ENCODE peak calls at places on chromosomes 16 and 17, in nine cellular contexts. E is pancreas, T is body of pancreas, P is nephron progenitor cell, N is GM12865, C is lung, V is foreskin keratinocyte, H is GM12878, U is GM10248. A is an unnamed sample.

GRCh38 chr16:66490774-66491715 is 58.9 kb downstream of the TK2 start:
- DNase-seq in N (no peak), E (no peak), H (no peak), U (no peak), T (no peak), P (no peak), V (no peak), C (no peak), A (peak)

GRCh38 chr16:48383877-48384304 is 1.3 kb downstream of the SIAH1 start:
- DNase-seq in C (no peak), H (no peak), E (peak), V (no peak), T (peak), U (no peak), P (peak), N (peak), A (no peak)

GRCh38 chr17:2710804-2711607 is 558 bp downstream of the CLUH start:
- DNase-seq in T (peak), P (peak), E (peak), H (no peak), V (no peak), C (peak), U (no peak), N (peak), A (no peak)

GRCh38 chr16:46688101-46688656 is 799 bp downstream of the VPS35 start:
- DNase-seq in N (no peak), P (no peak), U (no peak), T (no peak), H (no peak), V (peak), E (no peak), C (peak), A (no peak)

GRCh38 chr17:20920813-20921199 is 122.0 kb downstream of the USP22 start:
- DNase-seq in C (no peak), U (no peak), T (no peak), N (no peak), E (no peak), H (no peak), V (no peak), P (no peak), A (no peak)

GRCh38 chr16:69600202-69600601 is 34.4 kb downstream of the NFAT5 start:
- DNase-seq in T (no peak), H (no peak), P (no peak), C (no peak), E (no peak), N (no peak), V (no peak), U (no peak), A (no peak)

GRCh38 chr16:10016761-10017160 is 165.5 kb downstream of the GRIN2A start:
- DNase-seq in C (no peak), H (no peak), V (no peak), N (no peak), P (no peak), E (no peak), U (no peak), T (no peak), A (no peak)

GRCh38 chr16:86789621-86790051 is 211.3 kb downstream of the FOXL1 start:
- DNase-seq in T (no peak), U (no peak), E (no peak), H (no peak), C (no peak), N (no peak), V (no peak), P (peak), A (no peak)

GRCh38 chr16:60907645-60908044 is 1128.6 kb downstream of the CDH8 start:
- DNase-seq in E (no peak), N (no peak), T (no peak), H (no peak), V (no peak), U (no peak), P (no peak), C (no peak), A (no peak)

GRCh38 chr16:72317378-72317777 is 145.4 kb upstream of the PMFBP1 start:
- DNase-seq in U (no peak), P (no peak), N (no peak), T (no peak), H (no peak), C (no peak), E (no peak), V (no peak), A (no peak)

GRCh38 chr17:65638221-65638940 is 76.9 kb upstream of the AXIN2 start:
- DNase-seq in V (no peak), H (no peak), C (no peak), U (no peak), N (no peak), P (no peak), E (peak), T (no peak), A (no peak)

GRCh38 chr17:32834104-32834503 is 42.8 kb downstream of the MYO1D start:
- DNase-seq in H (no peak), V (no peak), E (no peak), C (no peak), U (no peak), P (no peak), N (no peak), T (no peak), A (no peak)

GRCh38 chr17:44911133-44912001 is 3.9 kb downstream of the GFAP start:
- DNase-seq in T (peak), C (peak), E (peak), V (no peak), P (peak), N (peak), U (peak), H (no peak), A (peak)

GRCh38 chr17:79789943-79790804 is 6.7 kb downstream of the CBX8 start:
- DNase-seq in C (no peak), T (no peak), H (no peak), U (peak), N (peak), P (peak), V (no peak), E (no peak), A (peak)

GRCh38 chr17:33239702-33240101 is 53.4 kb downstream of the ASIC2 start:
- DNase-seq in H (no peak), T (no peak), N (no peak), P (no peak), E (no peak), C (no peak), U (no peak), V (no peak), A (no peak)

GRCh38 chr17:76360461-76360860 is 6.7 kb upstream of the PRPSAP1 start:
- DNase-seq in E (no peak), H (no peak), P (no peak), V (no peak), C (no peak), N (no peak), U (no peak), T (no peak), A (no peak)

GRCh38 chr17:71412803-71413202 is 708.0 kb upstream of the SOX9 start:
- DNase-seq in T (no peak), N (peak), E (no peak), H (no peak), P (no peak), C (no peak), U (no peak), V (peak), A (no peak)

GRCh38 chr16:54291107-54291980 is 4.8 kb upstream of the IRX3 start:
- DNase-seq in C (no peak), U (no peak), H (no peak), E (no peak), T (no peak), V (no peak), P (peak), N (no peak), A (no peak)

GRCh38 chr16:67781548-67781921 is 24.8 kb downstream of the RANBP10 start:
- DNase-seq in P (no peak), H (no peak), V (no peak), E (no peak), N (peak), U (peak), C (no peak), T (no peak), A (no peak)

GRCh38 chr16:25605381-25605780 is 86.4 kb upstream of the HS3ST4 start:
- DNase-seq in V (no peak), E (no peak), N (no peak), C (no peak), U (no peak), H (no peak), T (no peak), P (no peak), A (no peak)

GRCh38 chr17:2158011-2158410 is 103.1 kb downstream of the HIC1 start:
- DNase-seq in N (no peak), P (no peak), U (no peak), E (no peak), T (no peak), H (no peak), V (no peak), C (peak), A (no peak)

GRCh38 chr17:59424331-59424730 is 92.9 kb downstream of the YPEL2 start:
- DNase-seq in N (no peak), C (no peak), E (no peak), V (no peak), T (no peak), H (no peak), P (no peak), U (no peak), A (no peak)

GRCh38 chr17:29573871-29574731 is 5.6 kb downstream of the TP53I13 start:
- DNase-seq in N (no peak), P (peak), C (no peak), H (no peak), V (no peak), E (no peak), U (no peak), T (no peak), A (peak)

GRCh38 chr17:75777243-75777922 is 7.2 kb upstream of the UNK start:
- DNase-seq in E (no peak), C (no peak), N (no peak), H (no peak), P (no peak), T (no peak), V (no peak), U (no peak), A (no peak)

GRCh38 chr17:76654408-76654807 is 10.9 kb upstream of the ST6GALNAC1 start:
- DNase-seq in H (no peak), P (no peak), N (no peak), U (no peak), T (no peak), V (no peak), E (no peak), C (no peak), A (no peak)

GRCh38 chr17:14935139-14935538 is 330.0 kb downstream of the PMP22 start:
- DNase-seq in E (no peak), N (no peak), T (no peak), V (no peak), C (no peak), U (no peak), P (no peak), H (no peak), A (no peak)

GRCh38 chr17:75501378-75502071 is 13.8 kb downstream of the CASKIN2 start:
- DNase-seq in C (no peak), P (no peak), V (no peak), T (no peak), H (no peak), U (no peak), E (no peak), N (no peak), A (no peak)

GRCh38 chr17:40315678-40316570 is 6.9 kb downstream of the RARA start:
- DNase-seq in E (no peak), H (no peak), N (no peak), C (no peak), U (no peak), V (no peak), P (no peak), T (no peak), A (no peak)

GRCh38 chr17:80219777-80220708 is at the start of the genes SGSH and SLC26A11:
- DNase-seq in U (peak), E (peak), V (no peak), H (no peak), T (peak), P (peak), N (peak), C (peak), A (peak)

GRCh38 chr17:5069724-5070123 is 8.5 kb upstream of the ZFP3 start:
- DNase-seq in E (no peak), N (no peak), U (no peak), T (no peak), H (no peak), P (no peak), C (no peak), V (peak), A (no peak)

GRCh38 chr17:8922923-8923322 is 42.6 kb downstream of the PIK3R5 start:
- DNase-seq in E (no peak), T (no peak), V (no peak), P (no peak), H (no peak), N (no peak), C (no peak), U (no peak), A (no peak)

GRCh38 chr17:30372755-30373154 is 6.0 kb upstream of the CPD start:
- DNase-seq in E (no peak), P (no peak), U (no peak), C (no peak), H (no peak), T (no peak), N (no peak), V (peak), A (no peak)

GRCh38 chr17:42553866-42554249 is 1.1 kb downstream of the HSD17B1 start:
- DNase-seq in H (no peak), C (no peak), V (no peak), P (no peak), T (no peak), U (no peak), N (no peak), E (no peak), A (no peak)

GRCh38 chr17:42548993-42549755 is 3.5 kb upstream of the HSD17B1 start:
- DNase-seq in N (no peak), U (no peak), C (no peak), P (no peak), H (no peak), E (no peak), T (no peak), V (no peak), A (no peak)

GRCh38 chr17:42555122-42555622 is 2.4 kb downstream of the HSD17B1 start:
- DNase-seq in H (no peak), E (no peak), N (no peak), C (no peak), V (no peak), P (no peak), U (no peak), T (no peak), A (no peak)

GRCh38 chr17:42554250-42555121 is 1.8 kb downstream of the HSD17B1 start:
- DNase-seq in H (no peak), V (no peak), N (peak), E (peak), C (peak), P (peak), U (peak), T (peak), A (peak)

DNA sequence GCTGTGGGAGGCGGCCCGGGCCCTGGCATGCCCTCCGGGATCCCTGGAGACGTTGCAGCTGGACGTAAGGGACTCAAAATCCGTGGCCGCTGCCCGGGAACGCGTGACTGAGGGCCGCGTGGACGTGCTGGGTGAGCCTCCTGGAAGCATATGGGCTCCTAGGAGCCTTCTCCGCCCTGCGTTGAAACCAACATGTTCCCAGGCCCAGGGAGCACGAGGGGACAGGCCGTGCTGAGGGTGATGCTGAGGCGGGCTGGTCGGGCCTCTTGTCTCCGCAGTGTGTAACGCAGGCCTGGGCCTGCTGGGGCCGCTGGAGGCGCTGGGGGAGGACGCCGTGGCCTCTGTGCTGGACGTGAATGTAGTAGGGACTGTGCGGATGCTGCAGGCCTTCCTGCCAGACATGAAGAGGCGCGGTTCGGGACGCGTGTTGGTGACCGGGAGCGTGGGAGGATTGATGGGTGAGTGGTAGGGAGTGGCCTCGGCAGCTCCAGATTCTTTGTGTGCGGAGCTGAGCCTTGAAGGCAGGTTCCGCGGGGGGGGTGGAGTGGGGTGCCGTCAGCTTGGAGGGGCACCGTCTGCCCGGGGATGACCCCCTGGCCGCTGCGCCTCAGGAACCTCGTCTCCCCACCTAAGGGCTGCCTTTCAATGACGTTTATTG is 567 bp downstream of the HSD17B1 start:
- DNase-seq in T (no peak), V (no peak), P (peak), H (no peak), E (no peak), N (no peak), C (no peak), U (no peak), A (no peak)
- TF ChIP-seq CTCF in T (no peak), V (peak), P (no peak), H (no peak), E (no peak), N (no peak), C (no peak), U (no peak), A (no peak)

GRCh38 chr16:192686-193085 is 12.4 kb downstream of the HBQ1 start:
- DNase-seq in U (no peak), T (no peak), H (no peak), N (no peak), E (no peak), C (no peak), V (no peak), P (no peak), A (no peak)

GRCh38 chr16:191783-192294 is 11.6 kb downstream of the HBQ1 start:
- DNase-seq in U (no peak), H (no peak), P (no peak), E (no peak), T (no peak), V (no peak), N (no peak), C (no peak), A (no peak)

GRCh38 chr16:188674-189073 is 8.4 kb downstream of the HBQ1 start:
- DNase-seq in P (no peak), U (no peak), T (no peak), N (peak), E (no peak), C (no peak), H (no peak), V (no peak), A (no peak)

GRCh38 chr16:187330-187729 is 7.1 kb downstream of the HBQ1 start:
- DNase-seq in P (no peak), C (no peak), N (no peak), T (no peak), U (no peak), V (no peak), E (no peak), H (no peak), A (no peak)

GRCh38 chr16:189604-190186 is 9.4 kb downstream of the HBQ1 start:
- DNase-seq in U (no peak), E (no peak), P (no peak), H (no peak), N (no peak), C (no peak), T (no peak), V (no peak), A (no peak)
- TF ChIP-seq CTCF in U (no peak), E (no peak), P (no peak), H (no peak), N (no peak), C (no peak), T (no peak), V (no peak), A (no peak)

GRCh38 chr16:50887500-50887899 is 145.6 kb downstream of the CYLD start:
- DNase-seq in N (no peak), C (peak), T (no peak), U (no peak), P (no peak), E (no peak), H (no peak), V (no peak), A (no peak)

GRCh38 chr16:50881331-50881830 is 139.5 kb downstream of the CYLD start:
- DNase-seq in T (no peak), P (no peak), V (no peak), N (no peak), C (peak), U (no peak), E (no peak), H (no peak), A (no peak)

GRCh38 chr16:50880926-50881325 is 139.0 kb downstream of the CYLD start:
- DNase-seq in U (no peak), P (no peak), E (no peak), H (no peak), C (peak), T (no peak), V (no peak), N (no peak), A (no peak)

GRCh38 chr16:50881953-50882352 is 140.1 kb downstream of the CYLD start:
- DNase-seq in V (no peak), U (no peak), E (no peak), H (no peak), T (no peak), P (no peak), C (peak), N (no peak), A (no peak)

DNA sequence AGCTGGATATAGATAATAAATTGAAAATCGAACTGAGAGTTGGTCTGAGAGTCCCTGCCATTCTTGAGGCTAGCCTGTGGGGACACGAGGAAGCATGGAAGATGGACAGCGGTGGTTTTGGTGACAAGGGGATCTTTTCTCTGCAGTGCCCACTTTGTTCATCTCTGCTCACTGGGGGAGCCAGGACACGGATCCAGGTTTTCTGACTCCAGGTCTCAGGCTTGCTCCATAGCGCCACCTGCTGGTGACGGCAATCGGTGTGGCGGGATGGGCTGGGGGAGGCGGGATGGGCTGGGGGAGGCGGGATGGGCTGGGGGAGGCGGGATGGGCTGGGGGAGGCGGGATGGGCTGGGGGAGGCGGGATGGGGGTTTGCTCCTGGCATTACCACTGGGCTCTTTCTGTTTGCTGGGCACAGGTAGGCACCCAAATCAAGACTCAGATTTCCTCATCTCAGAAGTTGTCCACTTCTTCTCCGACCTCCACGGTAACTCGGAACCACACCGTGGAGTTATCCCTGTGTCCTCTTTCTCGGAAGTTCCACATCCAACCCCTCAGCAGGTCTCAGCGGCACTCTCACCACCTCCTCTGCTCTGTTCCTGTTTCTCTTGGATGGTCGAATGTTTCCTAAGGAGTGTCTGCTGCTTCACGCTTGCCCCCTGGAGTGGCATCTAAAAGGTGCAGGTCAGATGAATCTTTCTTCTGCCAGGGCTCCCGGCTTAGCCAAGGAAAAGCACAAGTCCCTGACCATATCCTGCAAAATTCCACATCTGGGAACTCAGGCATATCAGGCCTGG is 142.4 kb downstream of the CYLD start:
- DNase-seq in U (peak), H (no peak), T (no peak), P (peak), C (peak), N (peak), E (no peak), V (no peak), A (no peak)
- TF ChIP-seq CTCF in U (peak), H (peak), T (peak), P (no peak), C (no peak), N (peak), E (no peak), V (peak), A (no peak)

GRCh38 chr16:6345090-6345489 is 987.6 kb upstream of the RBFOX1 start:
- DNase-seq in E (no peak), U (no peak), C (no peak), P (no peak), H (no peak), N (no peak), T (no peak), V (no peak), A (no peak)
- TF ChIP-seq CTCF in E (no peak), U (no peak), C (no peak), P (peak), H (no peak), N (no peak), T (no peak), V (no peak), A (no peak)

DNA sequence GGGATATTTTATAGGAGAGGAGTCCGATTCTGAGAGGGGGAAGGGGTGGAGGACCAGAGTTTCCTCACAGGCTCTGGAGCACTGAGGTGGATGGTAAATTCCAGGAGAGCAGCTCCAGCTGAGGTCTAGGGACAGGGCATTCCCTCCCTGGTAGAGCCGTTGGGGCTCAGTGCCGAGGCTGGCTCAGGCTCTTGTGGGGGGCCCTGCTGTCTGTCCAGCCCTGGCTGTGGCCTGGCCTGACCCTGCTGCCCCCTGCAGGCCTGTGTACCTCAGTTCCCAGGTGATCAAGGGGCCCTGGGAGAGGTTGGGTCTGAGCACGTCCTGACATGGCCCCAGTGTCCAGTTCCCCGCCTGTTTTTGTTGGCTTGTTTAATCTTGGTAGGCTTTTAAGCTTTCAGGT is 16.8 kb downstream of the ZNF750 start:
- DNase-seq in C (no peak), H (no peak), U (no peak), V (no peak), E (no peak), P (no peak), N (peak), T (no peak), A (no peak)
- TF ChIP-seq CTCF in C (no peak), H (peak), U (peak), V (peak), E (no peak), P (no peak), N (peak), T (no peak), A (no peak)

A was measured in activated B cell treated with CpG ODN at 0.5 μM for 24 hours.